ENCODE peak calls at places on chromosomes 5 and 9, in eight cellular contexts. C is HCT116, P is fibroblast of lung, R is K562, O is neural progenitor cell, V is IMR-90, M is MM.1S, Q is keratinocyte. T is an unnamed sample. For H4K20me1, the result is how much of the 10 kb centered on the place peaks cover.

GRCh38 chr5:108079754-108080153 is 302.1 kb downstream of the FBXL17 start:
- DNase-seq in C (no peak), P (peak), R (no peak), O (no peak), V (no peak), M (no peak), Q (no peak), T (no peak)

GRCh38 chr5:169149317-169149716 is 151.6 kb downstream of the SLIT3 start:
- DNase-seq in C (no peak), P (no peak), R (no peak), O (peak), V (no peak), M (no peak), Q (no peak), T (no peak)

GRCh38 chr9:98707158-98708102 is 1.3 kb downstream of the GABBR2 start:
- DNase-seq in C (peak), P (peak), R (peak), O (peak), V (peak), M (peak), Q (no peak), T (no peak)

GRCh38 chr5:54135042-54135441 is 175.3 kb downstream of the ARL15 start:
- DNase-seq in C (no peak), P (peak), R (no peak), O (no peak), V (peak), M (no peak), Q (no peak), T (no peak)

GRCh38 chr5:127909078-127909477 is 174.5 kb upstream of the SLC12A2 start:
- DNase-seq in C (peak), P (peak), R (peak), O (peak), V (peak), M (peak), Q (no peak), T (peak)

GRCh38 chr9:116337015-116337414 is 183.4 kb downstream of the PAPPA start:
- DNase-seq in C (no peak), P (peak), R (no peak), O (no peak), V (peak), M (no peak), Q (no peak), T (no peak)

GRCh38 chr9:37902804-37903580 is 935 bp downstream of the SLC25A51 start:
- DNase-seq in C (no peak), P (peak), R (peak), O (no peak), V (peak), M (peak), Q (no peak), T (peak)

GRCh38 chr5:71988808-71989207 is 118.5 kb upstream of the MAP1B start:
- DNase-seq in C (no peak), P (no peak), R (no peak), O (no peak), V (no peak), M (no peak), Q (no peak), T (no peak)

GRCh38 chr5:16754621-16755020 is 137.8 kb upstream of the RETREG1 start:
- DNase-seq in C (no peak), P (no peak), R (no peak), O (peak), V (no peak), M (no peak), Q (no peak), T (no peak)

GRCh38 chr9:114303571-114303970 is 19.3 kb upstream of the ORM1 start:
- DNase-seq in C (no peak), P (no peak), R (no peak), O (no peak), V (no peak), M (no peak), Q (no peak), T (no peak)

GRCh38 chr5:160197341-160198147 is 31.8 kb upstream of the FABP6 start:
- DNase-seq in C (no peak), P (peak), R (peak), O (peak), V (peak), M (no peak), Q (no peak), T (no peak)

GRCh38 chr9:114321759-114322158 is 1.1 kb upstream of the ORM1 start:
- DNase-seq in C (no peak), P (no peak), R (no peak), O (no peak), V (peak), M (no peak), Q (no peak), T (no peak)

GRCh38 chr5:170482511-170482910 is 21.3 kb upstream of the KCNIP1 start:
- DNase-seq in C (no peak), P (no peak), R (no peak), O (no peak), V (no peak), M (no peak), Q (no peak), T (no peak)

GRCh38 chr5:125083932-125084331 is 337.5 kb upstream of the ZNF608 start:
- DNase-seq in C (no peak), P (peak), R (no peak), O (no peak), V (peak), M (no peak), Q (peak), T (no peak)

GRCh38 chr5:86880785-86881492 is 263.2 kb downstream of the COX7C start:
- DNase-seq in C (peak), P (peak), R (peak), O (peak), V (peak), M (peak), Q (peak), T (peak)

GRCh38 chr5:53170748-53171349 is 61.3 kb upstream of the MOCS2 start:
- DNase-seq in C (peak), P (peak), R (no peak), O (peak), V (peak), M (peak), Q (no peak), T (peak)

GRCh38 chr5:147534172-147534951 is 24.5 kb upstream of the DPYSL3 start:
- DNase-seq in C (no peak), P (peak), R (no peak), O (no peak), V (peak), M (no peak), Q (no peak), T (no peak)

GRCh38 chr5:69492391-69493234 is at the start of gene OCLN:
- DNase-seq in C (peak), P (no peak), R (peak), O (peak), V (no peak), M (peak), Q (no peak), T (no peak)

GRCh38 chr5:5178121-5178520 is 38.0 kb downstream of the ADAMTS16 start:
- DNase-seq in C (no peak), P (no peak), R (no peak), O (no peak), V (no peak), M (no peak), Q (no peak), T (no peak)

GRCh38 chr5:36820900-36821299 is 55.7 kb upstream of the NIPBL start:
- DNase-seq in C (no peak), P (no peak), R (no peak), O (no peak), V (no peak), M (no peak), Q (no peak), T (no peak)

GRCh38 chr5:138974227-138975063 is 99.3 kb upstream of the LRRTM2 start:
- DNase-seq in C (no peak), P (peak), R (no peak), O (peak), V (peak), M (no peak), Q (no peak), T (no peak)

GRCh38 chr5:64180661-64181343 is 15.2 kb downstream of the RNF180 start:
- DNase-seq in C (no peak), P (no peak), R (no peak), O (no peak), V (no peak), M (no peak), Q (peak), T (no peak)

GRCh38 chr5:5164158-5164557 is 24.0 kb downstream of the ADAMTS16 start:
- DNase-seq in C (no peak), P (no peak), R (no peak), O (no peak), V (no peak), M (peak), Q (no peak), T (no peak)

GRCh38 chr5:91018712-91019371 is 364.3 kb downstream of the ARRDC3 start:
- DNase-seq in C (no peak), P (peak), R (no peak), O (no peak), V (no peak), M (no peak), Q (no peak), T (no peak)

GRCh38 chr9:101433229-101433628 is 2.3 kb downstream of the ALDOB start:
- DNase-seq in C (no peak), P (no peak), R (no peak), O (no peak), V (no peak), M (no peak), Q (no peak), T (no peak)

GRCh38 chr9:84955971-84956370 is 286.4 kb downstream of the NTRK2 start:
- DNase-seq in C (no peak), P (no peak), R (no peak), O (no peak), V (no peak), M (no peak), Q (no peak), T (no peak)

GRCh38 chr5:30607301-30607700 is 586.2 kb upstream of the CDH6 start:
- DNase-seq in C (no peak), P (no peak), R (no peak), O (no peak), V (no peak), M (no peak), Q (no peak), T (no peak)

GRCh38 chr9:79574166-79574565 is 2.4 kb downstream of the TLE4 start:
- DNase-seq in C (no peak), P (no peak), R (no peak), O (no peak), V (no peak), M (no peak), Q (no peak), T (no peak)

GRCh38 chr9:13758876-13759275 is 479.4 kb upstream of the MPDZ start:
- DNase-seq in C (no peak), P (no peak), R (no peak), O (no peak), V (no peak), M (no peak), Q (no peak), T (no peak)

GRCh38 chr5:40401965-40402364 is 277.8 kb upstream of the PTGER4 start:
- DNase-seq in C (no peak), P (no peak), R (no peak), O (no peak), V (peak), M (no peak), Q (peak), T (no peak)

GRCh38 chr9:694499-695154 is 146.9 kb upstream of the DMRT1 start:
- DNase-seq in C (no peak), P (peak), R (no peak), O (no peak), V (peak), M (no peak), Q (peak), T (no peak)

GRCh38 chr5:37665272-37665671 is 174.6 kb downstream of the GDNF start:
- DNase-seq in C (no peak), P (peak), R (peak), O (no peak), V (peak), M (no peak), Q (no peak), T (no peak)

GRCh38 chr5:102651466-102651865 is 103.6 kb upstream of the PAM start:
- DNase-seq in C (no peak), P (no peak), R (no peak), O (no peak), V (no peak), M (no peak), Q (no peak), T (no peak)

GRCh38 chr9:98520221-98520920 is 188.4 kb downstream of the GABBR2 start:
- DNase-seq in C (no peak), P (peak), R (no peak), O (no peak), V (peak), M (no peak), Q (no peak), T (no peak)

GRCh38 chr9:19331877-19332276 is 48.2 kb downstream of the RPS6 start:
- DNase-seq in C (no peak), P (no peak), R (no peak), O (no peak), V (peak), M (no peak), Q (no peak), T (no peak)

DNA sequence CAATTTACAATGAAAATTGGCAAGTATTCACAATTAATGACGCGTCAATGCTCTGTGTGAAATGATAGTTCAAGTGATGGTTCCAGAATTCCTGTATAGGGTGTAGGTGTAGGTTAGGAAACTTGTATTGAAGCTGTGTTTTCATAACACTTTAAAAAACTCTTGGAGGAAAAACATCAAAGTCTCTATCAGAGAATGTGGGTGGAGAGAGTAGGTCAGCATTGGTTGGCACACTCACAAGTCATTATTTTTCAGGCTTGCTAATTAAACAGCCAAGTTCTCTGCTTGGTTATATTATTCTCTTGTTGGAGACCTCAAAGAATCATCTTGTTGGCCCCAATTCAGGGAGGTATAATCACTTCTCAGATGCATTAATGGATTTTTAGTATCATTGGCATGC is 20.1 kb upstream of the PLPP1 start:
- DNase-seq in C (no peak), P (no peak), R (no peak), O (no peak), V (no peak), M (no peak), Q (no peak), T (no peak)
- H4K20me1 ChIP-seq in C (under half), P (under half), R (under half), O (under half), V (under half), M (under half), Q (under half), T (under half)

DNA sequence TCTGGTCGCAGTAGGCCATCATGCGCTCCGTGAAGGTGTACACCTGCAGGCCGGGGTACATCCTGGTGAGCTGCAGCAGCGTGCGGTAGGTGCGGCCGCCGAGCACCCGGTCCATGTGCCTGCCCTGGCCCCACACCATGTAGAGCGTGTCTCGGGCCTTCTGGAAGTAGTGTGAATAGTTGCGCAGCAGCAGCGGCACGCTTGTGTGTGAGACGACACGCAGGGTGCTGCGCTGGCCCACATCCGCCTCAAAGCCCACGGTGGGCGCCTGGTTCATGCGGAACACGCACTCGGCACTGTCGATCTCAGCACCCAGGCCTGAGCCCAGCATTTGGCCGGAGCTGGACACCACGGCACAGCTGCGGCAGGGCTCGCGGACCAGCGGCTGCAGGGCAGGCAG is 4.5 kb downstream of the ST6GALNAC4 start:
- DNase-seq in C (no peak), P (no peak), R (no peak), O (no peak), V (no peak), M (no peak), Q (no peak), T (no peak)
- H3K4me3 ChIP-seq in C (no peak), P (no peak), R (no peak), O (no peak), V (no peak), M (peak), Q (no peak), T (peak)

GRCh38 chr9:123544007-123544827 is 188.2 kb downstream of the CRB2 start:
- DNase-seq in C (peak), P (peak), R (peak), O (peak), V (peak), M (peak), Q (no peak), T (peak)
- H2AFZ ChIP-seq in C (no peak), P (no peak), R (no peak), O (no peak), V (no peak), M (no peak), Q (no peak), T (no peak)

GRCh38 chr9:130888146-130888885 is 8.3 kb downstream of the QRFP start:
- DNase-seq in C (no peak), P (no peak), R (no peak), O (no peak), V (no peak), M (no peak), Q (no peak), T (no peak)
- H4K20me1 ChIP-seq in C (under half), P (under half), R (half or more), O (half or more), V (under half), M (under half), Q (under half), T (under half)

GRCh38 chr5:131545856-131546255 is 89.2 kb downstream of the RAPGEF6 start:
- DNase-seq in C (no peak), P (peak), R (no peak), O (no peak), V (peak), M (no peak), Q (no peak), T (no peak)
- H3K4me3 ChIP-seq in C (no peak), P (no peak), R (no peak), O (no peak), V (no peak), M (no peak), Q (no peak), T (no peak)

DNA sequence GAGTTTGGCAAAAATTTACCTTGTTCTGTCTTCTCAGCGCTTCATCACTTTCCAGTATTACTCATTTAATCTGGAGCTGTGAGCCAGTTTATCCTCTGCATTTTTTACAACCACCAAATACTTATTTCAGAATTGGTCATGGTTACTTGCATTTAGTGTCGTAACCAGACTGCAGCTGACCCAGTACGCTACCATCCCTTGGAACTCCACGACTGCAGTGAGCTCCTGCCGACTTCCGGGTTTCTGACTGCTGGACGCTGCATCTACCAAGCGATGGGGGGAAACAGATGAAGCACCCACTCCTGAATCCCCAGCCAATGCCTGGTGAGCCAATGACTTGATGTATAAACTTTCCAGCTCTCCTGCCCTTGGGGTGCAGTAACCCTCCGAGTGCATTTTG is 174.4 kb upstream of the PRLR start:
- DNase-seq in C (no peak), P (no peak), R (no peak), O (no peak), V (no peak), M (no peak), Q (no peak), T (no peak)
- H2AFZ ChIP-seq in C (no peak), P (no peak), R (no peak), O (no peak), V (no peak), M (no peak), Q (no peak), T (no peak)

DNA sequence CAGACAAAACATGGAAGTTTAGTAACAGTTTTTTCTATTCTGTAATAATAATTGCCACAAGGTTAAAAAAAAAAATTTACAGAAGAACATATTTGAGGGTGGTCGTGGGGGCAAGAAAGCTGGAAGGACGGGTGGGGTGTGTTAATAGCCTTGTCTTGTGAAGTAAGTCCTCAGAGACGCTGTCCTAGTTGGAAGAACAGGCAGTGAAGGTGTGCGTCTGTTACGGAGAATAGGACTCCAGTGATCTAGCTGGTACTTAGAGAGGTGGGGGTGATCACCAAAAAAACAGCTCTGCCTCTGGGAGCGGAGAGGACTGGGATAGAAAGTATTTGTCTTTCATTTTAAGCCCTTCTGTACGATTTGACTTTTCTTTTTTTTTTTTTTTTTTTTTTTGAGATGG is 17.7 kb downstream of the ABL1 start:
- DNase-seq in C (no peak), P (no peak), R (no peak), O (no peak), V (no peak), M (no peak), Q (no peak), T (no peak)
- H4K20me1 ChIP-seq in C (under half), P (under half), R (under half), O (half or more), V (half or more), M (under half), Q (under half), T (under half)

DNA sequence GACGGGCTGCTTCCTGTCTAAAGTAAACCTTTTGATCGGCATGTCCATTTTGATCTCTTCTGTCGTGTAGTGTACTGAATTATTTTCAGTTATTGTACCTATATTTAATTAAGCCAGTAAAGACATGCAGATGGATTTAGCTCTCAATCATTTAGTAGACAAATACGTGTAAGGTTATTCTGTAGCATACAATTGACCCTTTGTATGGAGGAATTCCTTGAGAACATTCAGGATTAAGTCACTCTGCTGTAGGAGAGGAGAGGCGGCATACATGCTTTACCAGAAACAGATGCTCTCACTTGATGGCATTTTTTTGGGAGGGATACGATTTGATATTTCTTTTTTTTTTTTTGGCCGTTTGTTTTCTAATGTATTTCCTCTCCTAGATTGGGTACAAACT is 141.0 kb downstream of the PBX3 start:
- DNase-seq in C (no peak), P (peak), R (no peak), O (peak), V (peak), M (no peak), Q (no peak), T (no peak)
- H3K4me3 ChIP-seq in C (no peak), P (no peak), R (no peak), O (peak), V (no peak), M (no peak), Q (no peak), T (no peak)